ENCODE peak calls at places on chromosome 5, in nine cellular contexts. K is uterus, C is A549, U is body of pancreas, W is vagina, P is adrenal gland, S is erythroblast, D is breast epithelium, X is stomach. T is an unnamed sample.
A peak's percentile ranks its signal among the peaks of the same experiment; 100 is the strongest.

GRCh38 chr5:125376059-125376641 is 629.7 kb upstream of the ZNF608 start:
- DNase-seq in K (peak; percentile 19), C (no peak), U (no peak), W (no peak), P (no peak), S (no peak), D (no peak), X (no peak), T (no peak)

GRCh38 chr5:80565330-80565729 is 4.8 kb downstream of the ANKRD34B start:
- DNase-seq in K (no peak), C (no peak), U (no peak), W (no peak), P (no peak), S (no peak), D (no peak), X (no peak), T (no peak)

GRCh38 chr5:154437281-154437965 is 8.4 kb upstream of the SAP30L start:
- DNase-seq in K (no peak), C (no peak), U (no peak), W (peak; percentile 56), P (no peak), S (no peak), D (no peak), X (no peak), T (no peak)

GRCh38 chr5:82274343-82275266 is 3.5 kb downstream of the RPS23 start:
- DNase-seq in K (no peak), C (peak; percentile 16), U (no peak), W (no peak), P (no peak), S (no peak), D (no peak), X (no peak), T (no peak)

GRCh38 chr5:135601466-135601865 is 22.7 kb upstream of the CXCL14 start:
- DNase-seq in K (no peak), C (no peak), U (no peak), W (peak; percentile 65), P (no peak), S (no peak), D (peak; percentile 2), X (no peak), T (no peak)

GRCh38 chr5:1652873-1653707 is 129.3 kb upstream of the LPCAT1 start:
- DNase-seq in K (no peak), C (no peak), U (no peak), W (peak; percentile 80), P (no peak), S (no peak), D (no peak), X (no peak), T (no peak)

GRCh38 chr5:177040814-177041410 is 18.4 kb downstream of the ZNF346 start:
- DNase-seq in K (peak; percentile 25), C (no peak), U (no peak), W (no peak), P (no peak), S (no peak), D (peak; percentile 31), X (no peak), T (no peak)

GRCh38 chr5:59020611-59021285 is 437.9 kb downstream of the RAB3C start:
- DNase-seq in K (no peak), C (no peak), U (no peak), W (no peak), P (no peak), S (no peak), D (no peak), X (no peak), T (no peak)

GRCh38 chr5:109829331-109829730 is 139.6 kb downstream of the MAN2A1 start:
- DNase-seq in K (no peak), C (no peak), U (no peak), W (no peak), P (no peak), S (no peak), D (no peak), X (no peak), T (no peak)

GRCh38 chr5:82352146-82352791 is 74.1 kb upstream of the RPS23 start:
- DNase-seq in K (no peak), C (no peak), U (no peak), W (no peak), P (no peak), S (no peak), D (no peak), X (no peak), T (no peak)

GRCh38 chr5:43354774-43355173 is 41.6 kb upstream of the HMGCS1 start:
- DNase-seq in K (no peak), C (no peak), U (no peak), W (no peak), P (no peak), S (no peak), D (no peak), X (no peak), T (no peak)

GRCh38 chr5:33688041-33688980 is 203.5 kb downstream of the ADAMTS12 start:
- DNase-seq in K (no peak), C (no peak), U (peak; percentile 8), W (no peak), P (no peak), S (no peak), D (no peak), X (no peak), T (no peak)

GRCh38 chr5:142977363-142978051 is 207.3 kb downstream of the ARHGAP26 start:
- DNase-seq in K (no peak), C (no peak), U (peak; percentile 41), W (no peak), P (no peak), S (no peak), D (peak; percentile 43), X (no peak), T (no peak)

GRCh38 chr5:83368317-83368716 is 103.2 kb upstream of the VCAN start:
- DNase-seq in K (no peak), C (no peak), U (peak; percentile 49), W (no peak), P (no peak), S (no peak), D (no peak), X (no peak), T (no peak)

GRCh38 chr5:90294604-90295003 is 115.0 kb downstream of the CETN3 start:
- DNase-seq in K (no peak), C (no peak), U (no peak), W (no peak), P (no peak), S (no peak), D (no peak), X (no peak), T (peak; percentile 13)

GRCh38 chr5:14405267-14405666 is 176.3 kb upstream of the OTULINL start:
- DNase-seq in K (no peak), C (peak; percentile 33), U (no peak), W (no peak), P (no peak), S (peak; percentile 5), D (no peak), X (no peak), T (no peak)

GRCh38 chr5:171783051-171783450 is 2.6 kb upstream of the SMIM23 start:
- DNase-seq in K (no peak), C (no peak), U (no peak), W (no peak), P (no peak), S (no peak), D (no peak), X (no peak), T (no peak)

GRCh38 chr5:128693779-128694178 is 155.7 kb upstream of the FBN2 start:
- DNase-seq in K (no peak), C (no peak), U (no peak), W (no peak), P (no peak), S (no peak), D (no peak), X (no peak), T (no peak)

GRCh38 chr5:158718738-158719505 is 380.8 kb downstream of the EBF1 start:
- DNase-seq in K (no peak), C (no peak), U (no peak), W (no peak), P (no peak), S (no peak), D (no peak), X (no peak), T (no peak)

GRCh38 chr5:180802325-180803180 is at the start of gene MGAT1:
- DNase-seq in K (peak; percentile 91), C (peak; percentile 74), U (peak; percentile 88), W (peak; percentile 95), P (peak; percentile 88), S (peak; percentile 90), D (peak; percentile 84), X (peak; percentile 86), T (peak; percentile 65)
- TF ChIP-seq POLR2A in K (peak; percentile 90), C (peak; percentile 88), U (peak; percentile 95), W (peak; percentile 84), P (peak; percentile 86), S (peak; percentile 73), D (peak; percentile 65), X (no peak), T (no peak)

GRCh38 chr5:172905346-172905756 is 53.9 kb upstream of the RPL26L1 start:
- DNase-seq in K (no peak), C (no peak), U (no peak), W (no peak), P (no peak), S (no peak), D (no peak), X (no peak), T (no peak)

GRCh38 chr5:172904643-172905345 is 54.4 kb upstream of the RPL26L1 start:
- DNase-seq in K (peak; percentile 71), C (peak; percentile 78), U (peak; percentile 98), W (no peak), P (peak; percentile 85), S (no peak), D (peak; percentile 97), X (peak; percentile 96), T (peak; percentile 19)

GRCh38 chr5:172902497-172903472 is 56.4 kb upstream of the RPL26L1 start:
- DNase-seq in K (peak; percentile 92), C (peak; percentile 99), U (peak; percentile 86), W (no peak), P (peak; percentile 91), S (peak; percentile 72), D (peak; percentile 45), X (peak; percentile 76), T (peak; percentile 90)

GRCh38 chr5:172903790-172904189 is 55.4 kb upstream of the RPL26L1 start:
- DNase-seq in K (peak; percentile 75), C (peak; percentile 92), U (peak; percentile 79), W (no peak), P (peak; percentile 76), S (no peak), D (peak; percentile 73), X (peak; percentile 83), T (no peak)

GRCh38 chr5:172904312-172904642 is 54.9 kb upstream of the RPL26L1 start:
- DNase-seq in K (no peak), C (no peak), U (no peak), W (no peak), P (no peak), S (no peak), D (no peak), X (no peak), T (no peak)
- TF ChIP-seq POLR2A in K (no peak), C (no peak), U (no peak), W (no peak), P (no peak), S (no peak), D (no peak), X (no peak), T (no peak)

GRCh38 chr5:139273572-139274264 is 19.8 kb upstream of the MATR3 start:
- DNase-seq in K (peak; percentile 81), C (peak; percentile 89), U (peak; percentile 91), W (no peak), P (peak; percentile 93), S (peak; percentile 94), D (peak; percentile 57), X (peak; percentile 93), T (peak; percentile 82)
- TF ChIP-seq POLR2A in K (no peak), C (peak; percentile 92), U (no peak), W (peak; percentile 18), P (peak; percentile 79), S (peak; percentile 74), D (no peak), X (no peak), T (peak; percentile 89)

GRCh38 chr5:55994502-55994997 is at the start of gene IL6ST:
- DNase-seq in K (no peak), C (peak; percentile 80), U (peak; percentile 81), W (no peak), P (no peak), S (peak; percentile 83), D (no peak), X (peak; percentile 71), T (peak; percentile 46)
- TF ChIP-seq POLR2A in K (peak; percentile 97), C (peak; percentile 46), U (peak; percentile 98), W (peak; percentile 90), P (peak; percentile 99), S (no peak), D (no peak), X (no peak), T (peak; percentile 60)

T was measured in HepG2.